ENCODE peak calls at places on chromosome 1, in six cellular contexts. T is CD8-positive, alpha-beta memory T cell; C is Peyer's patch; Y is heart right ventricle; I is ovary; M is heart left ventricle. H is an unnamed sample.

GRCh38 chr1:145962157-145963102 is 1.9 kb downstream of the ANKRD34A start:
- DNase-seq in Y (peak; percentile 38), I (peak; percentile 73), C (peak; percentile 71), M (peak; percentile 76), T (peak; percentile 67), H (no peak)

GRCh38 chr1:7350804-7351203 is 420.3 kb upstream of the VAMP3 start:
- DNase-seq in C (no peak), M (no peak), Y (no peak), T (no peak), I (no peak), H (no peak)

GRCh38 chr1:227219715-227220292 is 98.5 kb downstream of the CDC42BPA start:
- DNase-seq in C (no peak), Y (no peak), T (no peak), I (no peak), M (no peak), H (no peak)

GRCh38 chr1:240658312-240658975 is 46.5 kb upstream of the GREM2 start:
- DNase-seq in T (no peak), Y (no peak), C (no peak), I (no peak), M (no peak), H (no peak)

GRCh38 chr1:19636065-19636464 is 8.0 kb upstream of the NBL1 start:
- DNase-seq in M (no peak), C (no peak), T (no peak), Y (no peak), I (no peak), H (no peak)

GRCh38 chr1:173424786-173425407 is 52.2 kb upstream of the PRDX6 start:
- DNase-seq in Y (no peak), M (no peak), C (no peak), I (no peak), T (no peak), H (no peak)

GRCh38 chr1:61156576-61157239 is 74.3 kb downstream of the NFIA start:
- DNase-seq in C (no peak), M (no peak), I (no peak), T (no peak), Y (no peak), H (no peak)

GRCh38 chr1:92446990-92447681 is 39.6 kb downstream of the GFI1 start:
- DNase-seq in I (no peak), C (no peak), Y (no peak), M (no peak), T (no peak), H (no peak)

GRCh38 chr1:205129447-205130029 is 7.8 kb upstream of the RBBP5 start:
- DNase-seq in M (no peak), T (no peak), C (no peak), I (no peak), Y (no peak), H (no peak)

GRCh38 chr1:158506369-158506987 is 34.5 kb downstream of the OR10R2 start:
- DNase-seq in M (peak; percentile 38), C (peak; percentile 63), I (no peak), T (no peak), Y (peak; percentile 9), H (peak; percentile 22)

GRCh38 chr1:154992721-154993571 is 440 bp upstream of the LENEP start:
- DNase-seq in T (peak; percentile 35), I (no peak), C (no peak), Y (no peak), M (peak; percentile 20), H (no peak)

GRCh38 chr1:5887436-5888290 is 104.6 kb downstream of the NPHP4 start:
- DNase-seq in T (no peak), Y (no peak), C (no peak), M (no peak), I (no peak), H (no peak)

GRCh38 chr1:18557621-18558465 is 72.8 kb upstream of the PAX7 start:
- DNase-seq in Y (no peak), C (no peak), T (no peak), I (no peak), M (no peak), H (no peak)

GRCh38 chr1:178397678-178398077 is 99.1 kb downstream of the CLEC20A start:
- DNase-seq in T (no peak), C (no peak), I (no peak), M (no peak), Y (no peak), H (no peak)

GRCh38 chr1:176529395-176529794 is 66.4 kb downstream of the PAPPA2 start:
- DNase-seq in C (no peak), I (no peak), T (no peak), M (no peak), Y (no peak), H (no peak)

GRCh38 chr1:209707308-209707707 is 2.7 kb downstream of the HSD11B1 start:
- DNase-seq in T (no peak), M (no peak), C (no peak), Y (no peak), I (no peak), H (no peak)

GRCh38 chr1:85078903-85079302 is 30.6 kb upstream of the MCOLN3 start:
- DNase-seq in M (no peak), I (no peak), Y (no peak), C (no peak), T (no peak), H (no peak)

GRCh38 chr1:91569411-91570104 is 68.9 kb downstream of the CDC7 start:
- DNase-seq in C (peak; percentile 72), Y (peak; percentile 85), T (no peak), M (peak; percentile 94), I (peak; percentile 67), H (no peak)

GRCh38 chr1:228029281-228029680 is 22.5 kb downstream of the WNT3A start:
- DNase-seq in T (peak; percentile 22), M (peak; percentile 12), I (no peak), Y (no peak), C (no peak), H (no peak)

GRCh38 chr1:208135354-208135753 is 108.8 kb downstream of the PLXNA2 start:
- DNase-seq in I (peak; percentile 51), M (no peak), Y (no peak), C (no peak), T (no peak), H (no peak)

GRCh38 chr1:192639607-192640368 is 3.8 kb downstream of the RGS13 start:
- DNase-seq in C (no peak), T (no peak), M (no peak), I (no peak), Y (no peak), H (no peak)

GRCh38 chr1:159828176-159828575 is 1.5 kb downstream of the SLAMF8 start:
- DNase-seq in T (no peak), M (no peak), C (no peak), Y (no peak), I (no peak), H (no peak)

GRCh38 chr1:153922076-153922837 is 515 bp downstream of the GATAD2B start:
- DNase-seq in I (peak; percentile 68), T (no peak), C (peak; percentile 75), M (peak; percentile 65), Y (peak; percentile 48), H (peak; percentile 72)

GRCh38 chr1:31712041-31712440 is 8.2 kb upstream of the COL16A1 start:
- DNase-seq in C (no peak), T (no peak), I (no peak), Y (no peak), M (no peak), H (no peak)

GRCh38 chr1:99207216-99207615 is 57.1 kb upstream of the PLPPR4 start:
- DNase-seq in I (no peak), Y (no peak), T (no peak), M (no peak), C (no peak), H (no peak)

GRCh38 chr1:109091196-109092193 is 931 bp downstream of the TMEM167B start:
- DNase-seq in I (peak; percentile 22), C (no peak), M (no peak), T (no peak), Y (no peak), H (no peak)
- H3K4me1 ChIP-seq in I (peaks cover 4% of the 10 kb centered on the region), C (no peaks in the 10 kb centered on the region), M (peaks cover 60% of the 10 kb centered on the region), T (peaks cover 22% of the 10 kb centered on the region), Y (peaks cover 13% of the 10 kb centered on the region), H (peaks cover 32% of the 10 kb centered on the region)

GRCh38 chr1:41239988-41240610 is 2.0 kb downstream of the SCMH1 start:
- DNase-seq in Y (no peak), C (no peak), T (no peak), M (no peak), I (no peak), H (peak; percentile 36)
- H3K4me1 ChIP-seq in Y (peaks cover 8% of the 10 kb centered on the region), C (no peaks in the 10 kb centered on the region), T (peaks cover 14% of the 10 kb centered on the region), M (peaks cover 49% of the 10 kb centered on the region), I (peaks cover 5% of the 10 kb centered on the region), H (peaks cover 20% of the 10 kb centered on the region)

DNA sequence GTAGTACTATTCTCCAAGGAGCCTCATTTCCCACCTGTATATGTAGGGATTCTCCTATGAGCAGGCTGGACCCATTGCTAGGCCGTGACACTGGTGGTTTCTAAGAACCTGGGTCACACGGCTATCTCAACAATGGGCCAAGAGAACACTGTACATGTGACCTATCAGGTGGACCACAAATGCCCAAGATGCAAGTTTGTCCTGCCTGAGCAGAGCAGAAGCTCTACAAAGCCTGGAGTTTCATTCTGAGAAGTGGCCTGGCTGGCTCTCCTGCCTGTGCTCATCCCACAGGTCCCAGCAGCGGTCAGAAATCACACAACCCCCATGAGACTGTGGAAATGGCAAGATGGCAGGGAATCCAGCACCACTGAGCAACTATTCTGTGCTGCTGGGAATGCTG is 17.2 kb downstream of the THEMIS2 start:
- DNase-seq in M (no peak), T (no peak), I (no peak), C (no peak), Y (no peak), H (no peak)
- H3K4me1 ChIP-seq in M (no peaks in the 10 kb centered on the region), T (peaks cover 75% of the 10 kb centered on the region), I (no peaks in the 10 kb centered on the region), C (peaks cover 21% of the 10 kb centered on the region), Y (no peaks in the 10 kb centered on the region), H (peaks cover 77% of the 10 kb centered on the region)

GRCh38 chr1:246577720-246578106 is 11.5 kb downstream of the CNST start:
- DNase-seq in T (no peak), M (no peak), Y (no peak), I (no peak), C (no peak), H (no peak)
- H3K4me1 ChIP-seq in T (peaks cover 62% of the 10 kb centered on the region), M (peaks cover 62% of the 10 kb centered on the region), Y (peaks cover 25% of the 10 kb centered on the region), I (peaks cover 18% of the 10 kb centered on the region), C (no peaks in the 10 kb centered on the region), H (peaks cover 83% of the 10 kb centered on the region)

DNA sequence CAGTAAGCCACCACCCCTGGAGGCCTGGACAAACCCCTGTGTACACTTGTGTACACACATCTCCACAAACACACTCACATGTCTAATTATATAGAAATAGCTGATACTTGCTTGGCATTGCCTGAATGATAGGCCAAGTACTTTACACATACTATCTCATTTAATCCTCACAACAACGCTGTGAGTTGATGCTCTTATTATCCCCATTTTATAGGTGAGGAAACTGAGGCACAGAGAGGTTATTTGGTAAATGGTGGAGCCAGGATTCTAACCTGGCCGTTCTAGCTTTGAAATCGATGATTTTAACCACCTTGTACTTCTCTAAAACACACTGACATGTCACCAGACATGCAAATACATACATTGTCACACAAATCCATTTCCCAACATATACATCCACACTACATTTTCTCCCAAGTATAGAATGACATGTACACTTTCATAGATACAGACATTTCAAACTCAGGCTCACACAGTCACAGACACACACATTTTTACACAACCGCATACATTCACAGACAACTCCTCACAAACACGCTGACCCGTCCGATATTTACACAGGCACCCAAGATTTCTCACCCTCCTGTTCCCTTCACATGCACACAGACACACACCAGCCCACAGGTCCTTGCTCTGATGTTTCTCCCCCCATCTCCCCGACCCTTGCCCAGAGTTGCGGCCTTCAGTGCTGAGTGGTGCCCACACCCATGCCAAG is 3.2 kb downstream of the ARHGEF19 start:
- DNase-seq in Y (no peak), I (no peak), M (no peak), C (no peak), T (no peak), H (no peak)
- H3K4me1 ChIP-seq in Y (no peaks in the 10 kb centered on the region), I (peaks cover 5% of the 10 kb centered on the region), M (peaks cover 12% of the 10 kb centered on the region), C (peaks cover 5% of the 10 kb centered on the region), T (peaks cover 16% of the 10 kb centered on the region), H (peaks cover 20% of the 10 kb centered on the region)

H was measured in CD4-positive, alpha-beta memory T cell.